ENCODE peak calls at places on chromosomes 6 and 20, in eight cellular contexts. A is CD8-positive, alpha-beta memory T cell; J is GM13976; U is 8988T; G is posterior cingulate gyrus; I is putamen; Y is HL-60; P is stimulated activated naive CD8-positive, alpha-beta T cell treated with anti-CD3 and anti-CD28 coated beads, Interleukin-15, Interleukin-2, amounts not matched to agents 100 U/mL and 50 U/mL, for 24 hours. O is an unnamed sample.
A peak's percentile ranks its signal among the peaks of the same experiment; 100 is the strongest.

GRCh38 chr6:56995347-56995746 is 40.4 kb downstream of the BEND6 start:
- DNase-seq in A (no peak), J (no peak), U (no peak), G (no peak), I (no peak), Y (no peak), P (no peak), O (no peak)

GRCh38 chr6:132741281-132741680 is 16.4 kb downstream of the VNN2 start:
- DNase-seq in A (no peak), J (no peak), U (no peak), G (no peak), I (no peak), Y (no peak), P (no peak), O (no peak)

GRCh38 chr20:17647391-17648305 is 34.4 kb downstream of the RRBP1 start:
- DNase-seq in A (no peak), J (no peak), U (no peak), G (peak; percentile 77), I (no peak), Y (no peak), P (no peak), O (no peak)

GRCh38 chr6:41783106-41783780 is 2.7 kb downstream of the PRICKLE4 start:
- DNase-seq in A (no peak), J (no peak), U (no peak), G (no peak), I (no peak), Y (no peak), P (no peak), O (no peak)

GRCh38 chr6:150142304-150142656 is 564 bp upstream of the PPP1R14C start:
- DNase-seq in A (no peak), J (no peak), U (peak; percentile 32), G (peak; percentile 88), I (no peak), Y (peak; percentile 41), P (no peak), O (no peak)

GRCh38 chr20:55253765-55254164 is 751.6 kb downstream of the CBLN4 start:
- DNase-seq in A (no peak), J (no peak), U (no peak), G (no peak), I (no peak), Y (no peak), P (no peak), O (no peak)

GRCh38 chr20:50174456-50174855 is 16.2 kb upstream of the CEBPB start:
- DNase-seq in A (no peak), J (no peak), U (no peak), G (no peak), I (no peak), Y (no peak), P (no peak), O (no peak)

GRCh38 chr6:16319813-16320532 is 81.6 kb downstream of the GMPR start:
- DNase-seq in A (peak; percentile 59), J (peak; percentile 63), U (no peak), G (peak; percentile 93), I (peak; percentile 87), Y (no peak), P (peak; percentile 66), O (peak; percentile 59)

GRCh38 chr20:40279390-40279789 is 409.6 kb downstream of the MAFB start:
- DNase-seq in A (no peak), J (no peak), U (no peak), G (no peak), I (peak; percentile 40), Y (peak; percentile 55), P (no peak), O (no peak)

GRCh38 chr20:25321262-25321831 is 69.3 kb downstream of the ABHD12 start:
- DNase-seq in A (no peak), J (no peak), U (no peak), G (peak; percentile 55), I (no peak), Y (no peak), P (no peak), O (no peak)

GRCh38 chr6:6005467-6006427 is 978 bp downstream of the NRN1 start:
- DNase-seq in A (no peak), J (no peak), U (no peak), G (no peak), I (no peak), Y (no peak), P (no peak), O (no peak)

GRCh38 chr6:128367437-128367836 is 153.0 kb downstream of the PTPRK start:
- DNase-seq in A (no peak), J (no peak), U (no peak), G (no peak), I (no peak), Y (no peak), P (no peak), O (no peak)

GRCh38 chr20:42018979-42019378 is 400.8 kb upstream of the CHD6 start:
- DNase-seq in A (no peak), J (no peak), U (no peak), G (no peak), I (no peak), Y (no peak), P (no peak), O (no peak)

GRCh38 chr6:79898076-79898475 is 49.3 kb downstream of the ELOVL4 start:
- DNase-seq in A (no peak), J (no peak), U (no peak), G (no peak), I (no peak), Y (no peak), P (no peak), O (no peak)

GRCh38 chr20:58352454-58352853 is 36.6 kb upstream of the VAPB start:
- DNase-seq in A (no peak), J (no peak), U (no peak), G (no peak), I (no peak), Y (no peak), P (no peak), O (no peak)